ENCODE peak calls at places on chromosomes 6 and 20, in seven cellular contexts. A, T, L, M, W, D and V are unnamed samples.

GRCh38 chr6:28982476-28983266 is 22.4 kb downstream of the ZNF311 start:
- DNase-seq in M (no peak), A (no peak), W (peak; percentile 47), T (peak; percentile 22), L (no peak), D (peak; percentile 46), V (peak; percentile 82)

GRCh38 chr6:163183791-163184190 is 230.7 kb upstream of the QKI start:
- DNase-seq in M (no peak), A (no peak), W (no peak), T (no peak), L (no peak), D (no peak), V (no peak)

GRCh38 chr6:158376650-158377081 is 64.4 kb downstream of the TULP4 start:
- DNase-seq in W (no peak), A (no peak), D (no peak), L (no peak), M (no peak), T (no peak), V (no peak)

GRCh38 chr20:2093200-2093781 is 8.3 kb upstream of the STK35 start:
- DNase-seq in W (no peak), M (peak; percentile 21), L (no peak), A (no peak), D (peak; percentile 59), T (no peak), V (no peak)

GRCh38 chr6:13098808-13099570 is 229.3 kb downstream of the TBC1D7 start:
- DNase-seq in W (no peak), D (no peak), M (no peak), T (no peak), L (no peak), A (no peak), V (no peak)

GRCh38 chr6:89022747-89023289 is 57.7 kb upstream of the PNRC1 start:
- DNase-seq in A (no peak), D (no peak), L (no peak), T (no peak), W (peak; percentile 48), M (no peak), V (no peak)

GRCh38 chr6:56719310-56719709 is 76.6 kb upstream of the DST start:
- DNase-seq in L (no peak), M (no peak), D (no peak), W (no peak), A (no peak), T (no peak), V (no peak)

GRCh38 chr6:111791415-111791814 is 81.8 kb downstream of the FYN start:
- DNase-seq in L (no peak), M (no peak), W (no peak), A (no peak), D (no peak), T (no peak), V (no peak)

GRCh38 chr6:31586013-31586412 is at the start of gene LST1:
- DNase-seq in A (no peak), D (no peak), T (no peak), L (no peak), W (no peak), M (no peak), V (no peak)

GRCh38 chr20:53581444-53582311 is 12.0 kb downstream of the ZNF217 start:
- DNase-seq in L (peak; percentile 48), D (no peak), W (no peak), T (no peak), M (peak; percentile 65), A (no peak), V (no peak)

GRCh38 chr6:52374247-52374646 is 12.3 kb downstream of the PAQR8 start:
- DNase-seq in D (no peak), W (no peak), T (no peak), M (no peak), A (no peak), L (no peak), V (no peak)

GRCh38 chr6:157469378-157469777 is 88.4 kb downstream of the ZDHHC14 start:
- DNase-seq in D (no peak), A (no peak), M (no peak), W (no peak), L (no peak), T (no peak), V (no peak)

GRCh38 chr6:38134704-38135088 is 315.2 kb downstream of the ZFAND3 start:
- DNase-seq in W (no peak), T (no peak), L (no peak), D (no peak), M (no peak), A (no peak), V (no peak)

GRCh38 chr6:87396595-87397392 is 11.0 kb upstream of the CFAP206 start:
- DNase-seq in M (no peak), L (no peak), W (no peak), A (no peak), T (no peak), D (no peak), V (no peak)

GRCh38 chr20:58538752-58539151 is 23.6 kb upstream of the APCDD1L start:
- DNase-seq in A (peak; percentile 81), W (no peak), M (no peak), D (no peak), T (no peak), L (no peak), V (no peak)

GRCh38 chr20:24473435-24473834 is 4.0 kb downstream of the SYNDIG1 start:
- DNase-seq in W (no peak), M (no peak), D (no peak), L (no peak), T (no peak), A (no peak), V (no peak)

GRCh38 chr6:31383149-31383548 is 20.2 kb upstream of the MICA start:
- DNase-seq in W (peak; percentile 49), D (no peak), A (peak; percentile 34), T (no peak), M (no peak), L (no peak), V (no peak)

GRCh38 chr6:79710127-79710526 is 79.0 kb downstream of the SH3BGRL2 start:
- DNase-seq in L (no peak), M (peak; percentile 10), W (no peak), A (no peak), T (no peak), D (no peak), V (no peak)

GRCh38 chr20:16147221-16147620 is 426.0 kb downstream of the KIF16B start:
- DNase-seq in L (no peak), D (no peak), A (no peak), M (no peak), T (no peak), W (no peak), V (no peak)

GRCh38 chr6:398558-399078 is 7.1 kb downstream of the IRF4 start:
- DNase-seq in M (no peak), T (no peak), D (no peak), A (no peak), L (no peak), W (no peak), V (no peak)
- TF ChIP-seq POLR2A in M (no peak), T (no peak), D (no peak), A (no peak), L (no peak), W (no peak), V (no peak)

GRCh38 chr6:110101885-110102284 is 77.6 kb downstream of the WASF1 start:
- DNase-seq in D (no peak), W (no peak), M (no peak), L (no peak), A (no peak), T (no peak), V (no peak)
- TF ChIP-seq POLR2A in D (no peak), W (no peak), M (no peak), L (no peak), A (no peak), T (no peak), V (no peak)

DNA sequence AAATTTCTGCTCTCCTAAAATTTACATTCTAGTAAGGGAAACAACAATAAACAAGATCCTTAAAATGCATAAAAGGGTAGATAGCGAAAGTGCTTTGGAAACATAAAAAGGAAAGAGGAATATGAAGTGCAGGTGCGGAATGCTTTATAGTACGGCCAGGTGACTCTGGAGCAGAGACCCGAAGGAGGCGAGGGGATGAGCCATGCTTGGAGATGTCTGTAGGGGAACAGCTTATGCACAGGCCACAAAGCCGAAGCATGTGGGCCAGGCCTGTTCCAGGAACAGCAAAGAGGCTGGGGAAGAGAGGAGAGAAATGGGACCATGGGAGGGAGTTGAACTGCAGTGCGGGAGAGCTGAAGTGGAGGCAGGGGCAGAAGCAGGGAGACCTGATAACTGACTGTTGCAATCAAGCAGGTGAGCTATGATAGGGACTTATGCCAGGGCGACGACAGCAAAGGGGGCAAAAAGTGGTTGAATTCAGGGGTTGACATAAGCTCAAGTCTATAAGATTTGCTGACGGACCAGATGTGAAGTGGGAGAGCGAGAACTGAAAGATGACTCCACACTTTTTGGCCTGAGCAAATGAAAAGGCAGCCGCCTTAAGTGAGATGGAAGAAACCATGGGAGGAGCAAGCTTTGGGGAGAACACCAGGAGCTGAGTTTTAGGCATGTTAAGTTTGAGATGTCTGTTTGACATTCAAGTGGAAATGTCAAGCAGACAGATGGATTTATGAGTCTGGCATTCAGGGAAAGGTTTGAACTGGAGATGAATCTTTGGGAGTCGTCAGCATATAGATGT is 83.1 kb downstream of the CNBD2 start:
- DNase-seq in L (no peak), M (no peak), T (no peak), D (no peak), A (no peak), W (no peak), V (peak; percentile 58)
- TF ChIP-seq POLR2A in L (no peak), M (no peak), T (no peak), D (no peak), A (no peak), W (no peak), V (no peak)

GRCh38 chr20:31605031-31605901 is at the start of gene ID1:
- DNase-seq in D (peak; percentile 91), A (peak; percentile 99), T (peak; percentile 92), M (peak; percentile 97), W (peak; percentile 96), L (peak; percentile 89), V (peak; percentile 94)
- TF ChIP-seq POLR2A in D (peak; percentile 92), A (peak; percentile 94), T (peak; percentile 91), M (peak; percentile 100), W (peak; percentile 95), L (peak; percentile 65), V (peak; percentile 98)

GRCh38 chr6:129748212-129748900 is 38.4 kb upstream of the ARHGAP18 start:
- DNase-seq in D (no peak), T (peak; percentile 54), L (no peak), A (no peak), W (peak; percentile 55), M (peak; percentile 50), V (peak; percentile 67)
- TF ChIP-seq POLR2A in D (no peak), T (no peak), L (no peak), A (no peak), W (no peak), M (no peak), V (no peak)

DNA sequence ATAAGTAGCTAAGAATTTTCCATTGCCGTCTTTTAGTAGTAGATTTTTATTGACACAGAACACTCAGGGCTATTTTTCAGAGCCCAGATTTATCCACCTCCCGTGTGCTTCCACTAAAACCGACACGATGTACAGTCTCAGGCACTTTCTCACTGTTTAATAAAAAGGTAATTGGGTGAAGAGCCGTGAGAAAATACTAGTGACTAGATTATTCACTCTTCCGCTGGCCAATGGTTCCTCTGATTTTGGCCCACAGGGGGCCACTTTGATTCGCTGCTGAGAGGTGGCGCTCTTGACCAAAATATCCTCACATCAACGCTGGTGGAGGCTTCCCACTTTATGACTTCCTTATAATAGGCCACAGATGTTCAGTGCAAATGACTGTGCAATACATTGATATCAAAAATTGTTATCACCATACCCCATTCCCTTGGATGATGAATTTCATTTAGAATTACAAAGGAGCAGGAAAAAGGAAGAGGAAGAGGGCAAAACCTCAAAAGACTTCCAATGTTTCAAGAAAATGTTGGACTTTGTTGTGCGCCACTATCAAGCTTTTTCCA is 12.3 kb upstream of the HDDC2 start:
- DNase-seq in T (peak; percentile 55), M (peak; percentile 64), L (peak; percentile 59), A (peak; percentile 93), W (peak; percentile 74), D (peak; percentile 27), V (peak; percentile 77)
- TF ChIP-seq POLR2A in T (no peak), M (no peak), L (no peak), A (no peak), W (no peak), D (no peak), V (no peak)